ENCODE peak calls at places on chromosomes 2 and 18, in six cellular contexts. L is NCI-H2081; P is H4; X is neural crest cell; B is ureter; F is activated T-helper 1 cell treated with anti-CD3 and anti-CD28 coated beads, Interleukin-2, amount 50 U/mL, for 16 hours. G is an unnamed sample.

GRCh38 chr2:121350884-121351283 is 65.9 kb upstream of the TFCP2L1 start:
- DNase-seq in P (no peak), B (no peak), F (no peak), L (no peak), X (no peak), G (no peak)

GRCh38 chr2:205757271-205757670 is 75.0 kb downstream of the NRP2 start:
- DNase-seq in L (no peak), X (no peak), F (no peak), P (no peak), B (no peak), G (no peak)

GRCh38 chr18:31049189-31049588 is 6.6 kb upstream of the DSC3 start:
- DNase-seq in P (no peak), X (no peak), F (no peak), L (peak; percentile 4), B (no peak), G (no peak)

GRCh38 chr2:203808041-203808750 is 59.4 kb upstream of the CTLA4 start:
- DNase-seq in B (no peak), X (peak; percentile 33), P (peak; percentile 74), F (no peak), L (no peak), G (no peak)

GRCh38 chr2:183207110-183207509 is 82.9 kb downstream of the NUP35 start:
- DNase-seq in X (no peak), L (no peak), B (no peak), P (peak; percentile 42), F (no peak), G (no peak)

GRCh38 chr2:7930800-7931635 is 750.8 kb upstream of the ID2 start:
- DNase-seq in L (no peak), P (no peak), X (no peak), B (no peak), F (no peak), G (no peak)

GRCh38 chr2:237315170-237315880 is 98.6 kb downstream of the COL6A3 start:
- DNase-seq in P (peak; percentile 76), X (peak; percentile 23), F (no peak), L (no peak), B (peak; percentile 88), G (no peak)

GRCh38 chr18:52452427-52452826 is 112.4 kb downstream of the DCC start:
- DNase-seq in P (no peak), X (no peak), L (no peak), B (no peak), F (no peak), G (no peak)

GRCh38 chr18:4096501-4096900 is 358.6 kb downstream of the DLGAP1 start:
- DNase-seq in L (no peak), X (no peak), F (no peak), P (peak; percentile 28), B (no peak), G (no peak)

GRCh38 chr18:5868218-5868904 is 27.0 kb downstream of the TMEM200C start:
- DNase-seq in F (no peak), X (peak; percentile 80), P (peak; percentile 86), L (peak; percentile 52), B (peak; percentile 71), G (no peak)

GRCh38 chr18:57780318-57781127 is 22.6 kb downstream of the ATP8B1 start:
- DNase-seq in L (no peak), P (peak; percentile 82), X (no peak), B (no peak), F (no peak), G (no peak)

GRCh38 chr2:225937625-225938024 is 538.1 kb downstream of the NYAP2 start:
- DNase-seq in L (no peak), P (no peak), X (no peak), B (no peak), F (no peak), G (no peak)

GRCh38 chr2:234446404-234447076 is 50.3 kb downstream of the ARL4C start:
- DNase-seq in P (no peak), L (no peak), B (peak; percentile 82), X (no peak), F (peak; percentile 49), G (no peak)

GRCh38 chr2:191566347-191566746 is 111.6 kb upstream of the NABP1 start:
- DNase-seq in P (peak; percentile 65), X (peak; percentile 68), L (peak; percentile 69), B (peak; percentile 51), F (peak; percentile 30), G (no peak)

GRCh38 chr2:127041259-127041970 is 65.5 kb downstream of the BIN1 start:
- DNase-seq in P (no peak), X (no peak), F (no peak), B (peak; percentile 36), L (no peak), G (no peak)

GRCh38 chr2:65046633-65047407 is 9.4 kb upstream of the CEP68 start:
- DNase-seq in X (no peak), B (no peak), P (no peak), F (no peak), L (no peak), G (no peak)

GRCh38 chr18:63152096-63152495 is 167.5 kb downstream of the BCL2 start:
- DNase-seq in X (no peak), L (no peak), B (no peak), F (no peak), P (no peak), G (no peak)

GRCh38 chr18:50013363-50014138 is 181.4 kb downstream of the MYO5B start:
- DNase-seq in F (no peak), B (no peak), L (no peak), P (no peak), X (no peak), G (no peak)

GRCh38 chr2:137348301-137348700 is 583.0 kb downstream of the THSD7B start:
- DNase-seq in P (peak; percentile 4), F (no peak), B (no peak), X (no peak), L (no peak), G (no peak)

GRCh38 chr2:119520696-119521436 is 3.4 kb downstream of the SCTR start:
- DNase-seq in F (no peak), X (no peak), B (no peak), L (no peak), P (no peak), G (no peak)

GRCh38 chr2:20976527-20976926 is 67.3 kb downstream of the APOB start:
- DNase-seq in P (no peak), X (no peak), L (no peak), F (no peak), B (no peak), G (no peak)

GRCh38 chr18:22783245-22783644 is 149.9 kb upstream of the RBBP8 start:
- DNase-seq in P (no peak), B (no peak), X (no peak), L (no peak), F (no peak), G (no peak)

GRCh38 chr2:26740890-26741302 is 23.2 kb upstream of the SLC35F6 start:
- DNase-seq in P (no peak), X (no peak), F (no peak), B (peak; percentile 45), L (no peak), G (no peak)

GRCh38 chr18:79549638-79550000 is 130.0 kb upstream of the CTDP1 start:
- DNase-seq in P (no peak), B (peak; percentile 37), L (no peak), X (no peak), F (no peak), G (no peak)

GRCh38 chr18:36734589-36734988 is 94.2 kb downstream of the TPGS2 start:
- DNase-seq in B (no peak), P (no peak), F (no peak), X (no peak), L (peak; percentile 18), G (no peak)

GRCh38 chr2:100895402-100895801 is 75.5 kb downstream of the NPAS2 start:
- DNase-seq in F (no peak), B (peak; percentile 68), X (no peak), P (peak; percentile 36), L (no peak), G (no peak)

GRCh38 chr2:168422584-168422983 is 33.5 kb upstream of the CERS6 start:
- DNase-seq in B (no peak), L (no peak), P (no peak), F (no peak), X (no peak), G (no peak)

GRCh38 chr2:86068098-86069047 is 37.3 kb downstream of the POLR1A start:
- DNase-seq in P (no peak), X (no peak), L (peak; percentile 31), F (no peak), B (no peak), G (no peak)

GRCh38 chr2:64904405-64905329 is 84.5 kb upstream of the SLC1A4 start:
- DNase-seq in P (no peak), F (no peak), B (no peak), L (no peak), X (no peak), G (no peak)

GRCh38 chr2:144288428-144288827 is 231.5 kb downstream of the ZEB2 start:
- DNase-seq in P (no peak), B (no peak), L (no peak), X (no peak), F (no peak), G (no peak)

GRCh38 chr2:95267458-95268207 is 6.6 kb upstream of the PROM2 start:
- DNase-seq in F (no peak), B (peak; percentile 42), P (no peak), X (no peak), L (no peak), G (no peak)

GRCh38 chr2:165634855-165635254 is 159.2 kb downstream of the GALNT3 start:
- DNase-seq in X (no peak), B (no peak), F (no peak), P (peak; percentile 50), L (peak; percentile 89), G (no peak)

GRCh38 chr2:127614731-127615130 is 31.2 kb upstream of the GPR17 start:
- DNase-seq in F (no peak), X (no peak), L (no peak), P (no peak), B (peak; percentile 23), G (no peak)

GRCh38 chr2:98280376-98281102 is 65.7 kb upstream of the CNGA3 start:
- DNase-seq in P (no peak), F (no peak), L (no peak), X (no peak), B (peak; percentile 67), G (no peak)